ENCODE peak calls at places on chromosome 16, in seven cellular contexts. Z is DMS153; D is amniotic stem cell; P is fibroblast of the conjunctiva; W is ELF-1; A is left ventricle myocardium inferior; T is stimulated activated CD8-positive, alpha-beta memory T cell treated with anti-CD3 and anti-CD28 coated beads, Interleukin-12 subunit alpha, Interleukin-12 subunit beta, amount 100 ng/mL, for 4 hours. E is an unnamed sample.

GRCh38 chr16:31455601-31456314 is 3.5 kb upstream of the ARMC5 start:
- DNase-seq in W (no peak), T (no peak), P (no peak), D (no peak), Z (no peak), A (no peak), E (no peak)

GRCh38 chr16:30115238-30115637 is 1.9 kb upstream of the GDPD3 start:
- DNase-seq in D (no peak), Z (no peak), T (no peak), P (no peak), W (no peak), A (no peak), E (no peak)

GRCh38 chr16:87206646-87207451 is 110.3 kb downstream of the C16orf95 start:
- DNase-seq in A (peak; percentile 35), D (peak; percentile 62), T (no peak), Z (no peak), P (peak; percentile 65), W (peak; percentile 29), E (no peak)

GRCh38 chr16:64962786-64963185 is 159.1 kb downstream of the CDH11 start:
- DNase-seq in P (no peak), T (no peak), W (no peak), D (no peak), Z (no peak), A (no peak), E (no peak)

GRCh38 chr16:67562526-67562917 is at the start of gene CTCF:
- DNase-seq in T (peak; percentile 78), P (peak; percentile 68), D (peak; percentile 72), Z (peak; percentile 66), A (peak; percentile 84), W (peak; percentile 82), E (no peak)

GRCh38 chr16:50671644-50672260 is 9.4 kb downstream of the SNX20 start:
- DNase-seq in D (no peak), W (peak; percentile 49), Z (no peak), P (no peak), A (no peak), T (no peak), E (no peak)

GRCh38 chr16:14249291-14250032 is 178.3 kb downstream of the MRTFB start:
- DNase-seq in P (peak; percentile 16), W (peak; percentile 47), A (no peak), Z (peak; percentile 2), T (peak; percentile 8), D (peak; percentile 20), E (no peak)

GRCh38 chr16:8370374-8371015 is 219.8 kb downstream of the TMEM114 start:
- DNase-seq in Z (no peak), W (peak; percentile 10), T (no peak), P (no peak), D (no peak), A (no peak), E (no peak)

GRCh38 chr16:70684146-70685060 is 1.4 kb downstream of the MTSS2 start:
- DNase-seq in W (no peak), A (no peak), D (no peak), P (no peak), T (no peak), Z (no peak), E (no peak)

GRCh38 chr16:50697881-50698767 is 4.7 kb downstream of the NOD2 start:
- DNase-seq in D (no peak), W (no peak), A (no peak), Z (no peak), P (no peak), T (peak; percentile 37), E (no peak)

GRCh38 chr16:69893086-69893485 is 58.0 kb upstream of the CLEC18A start:
- DNase-seq in D (no peak), P (no peak), W (no peak), A (no peak), Z (no peak), T (no peak), E (no peak)

GRCh38 chr16:67158637-67159600 is 790 bp downstream of the TRADD start:
- DNase-seq in Z (peak; percentile 17), P (no peak), D (no peak), W (no peak), A (peak; percentile 36), T (peak; percentile 62), E (no peak)

GRCh38 chr16:66548068-66548467 is 1.9 kb downstream of the TK2 start:
- DNase-seq in P (no peak), D (no peak), A (no peak), T (no peak), Z (no peak), W (no peak), E (no peak)

GRCh38 chr16:11914759-11915643 is 755 bp downstream of the GSPT1 start:
- DNase-seq in A (peak; percentile 38), P (no peak), T (peak; percentile 34), Z (no peak), W (peak; percentile 36), D (no peak), E (no peak)

GRCh38 chr16:12470311-12471229 is 333.1 kb downstream of the CPPED1 start:
- DNase-seq in T (no peak), D (no peak), W (no peak), A (peak; percentile 75), P (no peak), Z (no peak), E (peak; percentile 18)

E was measured in thoracic aorta.